ENCODE peak calls at places on chromosomes 3 and 15, in nine cellular contexts. I is body of pancreas; M is pancreas; P is kidney; U is activated CD8-positive, alpha-beta T cell treated with anti-CD3 and anti-CD28 coated beads for 36 hours; S is MCF 10A; O is heart right ventricle; E is CD4-positive, alpha-beta T cell; H is Panc1. L is an unnamed sample.

GRCh38 chr15:69081310-69082004 is 67.0 kb downstream of the NOX5 start:
- DNase-seq in I (peak), M (no peak), P (peak), U (no peak), S (no peak), O (peak), E (no peak), H (no peak), L (peak)

GRCh38 chr3:105495021-105495420 is 128.3 kb downstream of the ALCAM start:
- DNase-seq in I (no peak), M (no peak), P (no peak), U (no peak), S (no peak), O (no peak), E (no peak), H (no peak), L (no peak)

GRCh38 chr15:71387825-71388224 is 272.6 kb downstream of the THSD4 start:
- DNase-seq in I (no peak), M (no peak), P (no peak), U (no peak), S (no peak), O (no peak), E (no peak), H (no peak), L (no peak)

GRCh38 chr3:178971614-178972013 is 100.0 kb downstream of the ZMAT3 start:
- DNase-seq in I (no peak), M (no peak), P (no peak), U (no peak), S (peak), O (no peak), E (no peak), H (no peak), L (no peak)

GRCh38 chr3:155022896-155023295 is 57.2 kb upstream of the MME start:
- DNase-seq in I (no peak), M (no peak), P (no peak), U (no peak), S (no peak), O (no peak), E (no peak), H (no peak), L (no peak)

GRCh38 chr3:112092439-112093179 is 6.4 kb downstream of the C3orf52 start:
- DNase-seq in I (no peak), M (no peak), P (no peak), U (no peak), S (no peak), O (no peak), E (no peak), H (no peak), L (no peak)

GRCh38 chr15:59801649-59802048 is 112.5 kb upstream of the BNIP2 start:
- DNase-seq in I (no peak), M (no peak), P (no peak), U (no peak), S (no peak), O (no peak), E (no peak), H (no peak), L (no peak)

GRCh38 chr3:151395806-151396205 is 11.3 kb upstream of the P2RY12 start:
- DNase-seq in I (no peak), M (no peak), P (no peak), U (no peak), S (peak), O (no peak), E (no peak), H (peak), L (no peak)

GRCh38 chr3:67558429-67558828 is 96.0 kb downstream of the SUCLG2 start:
- DNase-seq in I (no peak), M (no peak), P (no peak), U (no peak), S (no peak), O (no peak), E (no peak), H (no peak), L (no peak)

GRCh38 chr3:66376568-66376967 is 124.3 kb downstream of the LRIG1 start:
- DNase-seq in I (peak), M (no peak), P (no peak), U (no peak), S (peak), O (no peak), E (no peak), H (no peak), L (no peak)

GRCh38 chr3:45964139-45964538 is 20.9 kb downstream of the CXCR6 start:
- DNase-seq in I (no peak), M (no peak), P (no peak), U (peak), S (no peak), O (no peak), E (no peak), H (no peak), L (no peak)

GRCh38 chr15:90530250-90531051 is 728 bp downstream of the CRTC3 start:
- DNase-seq in I (peak), M (peak), P (peak), U (peak), S (peak), O (peak), E (peak), H (no peak), L (peak)

GRCh38 chr3:198027045-198027798 is 67.2 kb downstream of the LMLN start:
- DNase-seq in I (no peak), M (no peak), P (no peak), U (no peak), S (no peak), O (no peak), E (no peak), H (no peak), L (no peak)

GRCh38 chr3:120820748-120821147 is 78.2 kb downstream of the GTF2E1 start:
- DNase-seq in I (no peak), M (no peak), P (no peak), U (no peak), S (no peak), O (no peak), E (no peak), H (no peak), L (no peak)

GRCh38 chr3:175941352-175941751 is 1082.2 kb downstream of the NAALADL2 start:
- DNase-seq in I (no peak), M (no peak), P (no peak), U (peak), S (no peak), O (no peak), E (no peak), H (no peak), L (no peak)

GRCh38 chr3:62558549-62559112 is 185.3 kb upstream of the FEZF2 start:
- DNase-seq in I (no peak), M (no peak), P (no peak), U (peak), S (peak), O (no peak), E (no peak), H (no peak), L (peak)

GRCh38 chr3:197753263-197753662 is 3.6 kb downstream of the FYTTD1 start:
- DNase-seq in I (no peak), M (no peak), P (no peak), U (peak), S (peak), O (no peak), E (no peak), H (no peak), L (no peak)

GRCh38 chr3:36663666-36664291 is 100.6 kb downstream of the DCLK3 start:
- DNase-seq in I (no peak), M (no peak), P (no peak), U (no peak), S (peak), O (no peak), E (no peak), H (no peak), L (no peak)

GRCh38 chr3:72234394-72234793 is 449.4 kb upstream of the PROK2 start:
- DNase-seq in I (peak), M (no peak), P (no peak), U (no peak), S (peak), O (no peak), E (no peak), H (no peak), L (no peak)

GRCh38 chr3:106332884-106333283 is 464.1 kb upstream of the CBLB start:
- DNase-seq in I (no peak), M (no peak), P (no peak), U (peak), S (peak), O (no peak), E (no peak), H (no peak), L (no peak)

GRCh38 chr3:170641510-170642236 is 55.8 kb upstream of the SLC7A14 start:
- DNase-seq in I (no peak), M (no peak), P (no peak), U (no peak), S (no peak), O (no peak), E (no peak), H (no peak), L (no peak)

GRCh38 chr15:60721706-60722105 is 242.8 kb upstream of the ICE2 start:
- DNase-seq in I (peak), M (no peak), P (no peak), U (peak), S (peak), O (no peak), E (no peak), H (no peak), L (no peak)

GRCh38 chr3:189186093-189186492 is 14.3 kb downstream of the TPRG1 start:
- DNase-seq in I (peak), M (no peak), P (no peak), U (no peak), S (no peak), O (no peak), E (no peak), H (no peak), L (no peak)

GRCh38 chr3:156751461-156752025 is 74.6 kb upstream of the LEKR1 start:
- DNase-seq in I (no peak), M (no peak), P (peak), U (no peak), S (no peak), O (peak), E (no peak), H (no peak), L (peak)
- TF ChIP-seq CTCF in I (no peak), M (no peak), P (no peak), U (no peak), S (no peak), O (no peak), E (no peak), H (no peak), L (no peak)

DNA sequence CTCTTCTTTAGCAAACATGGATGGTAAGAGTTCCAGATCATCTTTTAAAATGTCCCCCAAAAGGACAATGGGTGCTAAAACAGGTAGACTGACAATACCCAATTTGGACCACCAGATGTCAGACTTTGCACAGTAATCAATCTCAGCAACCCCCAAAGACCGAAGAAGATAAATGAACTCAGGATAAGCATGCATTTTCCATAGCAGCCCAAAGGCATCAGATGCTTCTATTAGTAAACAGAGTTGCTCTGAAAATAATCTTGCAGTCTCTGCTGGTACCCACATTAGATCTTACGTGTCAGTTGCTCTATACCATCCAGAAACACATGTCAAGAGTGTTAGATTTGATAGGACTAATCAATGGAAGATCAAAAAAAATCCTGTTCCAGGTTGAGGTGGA is 20.6 kb downstream of the MYH15 start:
- DNase-seq in I (peak), M (no peak), P (no peak), U (peak), S (peak), O (no peak), E (no peak), H (no peak), L (peak)
- TF ChIP-seq CTCF in I (peak), M (peak), P (peak), U (peak), S (peak), O (peak), E (peak), H (peak), L (peak)

DNA sequence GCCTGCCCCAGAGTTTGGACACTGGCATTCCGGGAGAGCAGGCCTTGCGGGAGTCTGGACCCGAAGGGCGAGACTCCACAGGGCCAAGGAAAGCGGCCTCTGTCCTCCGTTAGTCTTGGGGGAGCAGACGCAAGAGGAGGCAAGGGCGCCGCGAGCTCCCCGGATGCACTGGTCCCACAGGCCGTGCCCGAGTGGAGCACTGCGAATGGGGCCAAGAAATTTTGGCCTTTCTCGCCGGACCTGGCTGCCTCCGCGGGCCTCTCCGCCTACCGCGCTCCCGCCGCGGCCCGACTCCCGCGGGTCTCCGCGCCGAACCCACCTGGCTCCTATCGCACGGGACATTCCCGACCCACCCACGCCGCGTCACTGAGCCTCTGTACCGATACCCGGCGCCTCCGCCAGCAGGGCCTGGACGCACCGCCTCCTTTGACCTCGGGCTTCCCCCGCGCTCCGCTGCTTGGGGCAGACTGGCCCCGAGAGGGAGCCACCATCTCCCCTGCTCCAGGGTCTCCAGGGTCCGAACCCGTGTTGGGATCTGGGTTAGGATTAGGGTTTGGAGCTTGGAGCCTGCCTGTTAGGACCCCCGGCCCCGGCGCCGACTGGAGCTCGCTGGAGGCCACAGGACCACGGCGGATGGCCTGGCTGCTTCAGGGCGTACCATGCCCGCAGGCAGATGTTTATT is 11.8 kb downstream of the SHOX2 start:
- DNase-seq in I (no peak), M (peak), P (no peak), U (no peak), S (no peak), O (peak), E (no peak), H (no peak), L (peak)
- TF ChIP-seq CTCF in I (no peak), M (no peak), P (no peak), U (no peak), S (no peak), O (no peak), E (no peak), H (no peak), L (no peak)

DNA sequence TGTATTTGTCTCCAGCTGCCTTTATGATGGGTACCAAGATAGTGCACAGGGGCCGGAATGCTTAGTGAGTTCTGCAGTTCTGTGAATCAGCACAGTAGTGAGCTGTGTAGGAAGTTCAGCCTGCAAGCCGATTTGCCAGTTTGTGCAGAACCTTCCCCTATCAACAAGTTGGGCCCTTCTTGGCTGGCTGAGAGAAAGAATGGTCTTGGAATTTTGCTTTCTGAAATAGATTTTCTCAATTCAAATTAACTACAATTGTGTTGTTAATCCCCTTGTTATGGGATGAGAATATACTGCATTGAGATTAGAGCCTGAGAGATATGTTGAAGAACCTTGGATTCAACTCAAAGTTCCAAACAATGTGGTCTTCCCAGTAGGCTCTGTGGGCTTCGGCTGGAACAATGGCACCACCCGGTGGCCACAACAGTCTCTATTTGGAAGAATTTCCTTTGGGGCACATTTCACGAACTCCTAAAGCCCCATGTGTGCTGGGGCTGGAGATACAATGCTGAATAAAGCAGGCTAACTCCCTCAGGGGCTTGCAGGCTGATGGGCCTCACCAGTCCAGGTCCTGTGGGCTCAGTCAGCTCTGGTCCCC is 59.1 kb downstream of the TRIM42 start:
- DNase-seq in I (peak), M (no peak), P (peak), U (peak), S (peak), O (peak), E (no peak), H (no peak), L (peak)
- TF ChIP-seq CTCF in I (peak), M (peak), P (peak), U (peak), S (peak), O (peak), E (no peak), H (peak), L (peak)

GRCh38 chr3:160450846-160451245 is 1.3 kb upstream of the TRIM59 start:
- DNase-seq in I (no peak), M (no peak), P (no peak), U (no peak), S (peak), O (no peak), E (no peak), H (no peak), L (no peak)
- TF ChIP-seq CTCF in I (no peak), M (no peak), P (no peak), U (no peak), S (no peak), O (no peak), E (no peak), H (no peak), L (no peak)

GRCh38 chr3:127632035-127632434 is 3.0 kb downstream of the PODXL2 start:
- DNase-seq in I (no peak), M (no peak), P (no peak), U (no peak), S (no peak), O (no peak), E (no peak), H (no peak), L (no peak)
- TF ChIP-seq CTCF in I (no peak), M (no peak), P (no peak), U (no peak), S (no peak), O (no peak), E (no peak), H (no peak), L (no peak)

DNA sequence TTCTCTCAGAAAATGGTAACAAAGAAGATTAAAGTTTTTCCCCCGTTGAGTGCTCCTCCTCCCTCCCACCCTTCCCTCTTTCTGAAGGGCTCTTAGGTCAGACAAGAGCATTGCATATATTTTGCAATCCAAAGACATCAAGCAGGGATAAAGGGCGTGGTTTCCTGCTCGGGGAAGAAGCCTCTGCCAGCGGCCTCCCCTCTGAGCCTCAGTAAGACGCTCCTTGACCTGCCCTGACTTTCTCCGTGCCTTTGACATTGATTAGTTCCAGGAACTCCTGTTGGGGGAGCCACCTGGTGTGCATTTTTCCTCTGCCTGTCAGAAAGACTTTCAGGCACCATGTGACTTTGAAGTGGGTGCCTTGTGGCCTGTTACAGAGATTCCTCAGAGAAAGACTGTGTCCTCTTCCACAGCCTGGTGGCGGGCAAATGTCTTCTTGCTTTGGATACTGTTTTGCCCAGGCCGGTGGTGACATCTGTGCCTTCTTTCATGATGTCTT is 87.2 kb upstream of the TBL1XR1 start:
- DNase-seq in I (peak), M (no peak), P (no peak), U (peak), S (peak), O (peak), E (no peak), H (no peak), L (no peak)
- TF ChIP-seq CTCF in I (no peak), M (no peak), P (no peak), U (no peak), S (no peak), O (no peak), E (no peak), H (no peak), L (no peak)

L was measured in endothelial cell.